ENCODE peak calls at places on chromosomes 13 and 19, in four cellular contexts. F is left ventricle myocardium inferior, A is lower leg skin, B is thyroid gland. E is an unnamed sample.

GRCh38 chr19:16899566-16900075 is 10.8 kb downstream of the F2RL3 start:
- DNase-seq in F (no peak), A (no peak), B (no peak), E (no peak)

GRCh38 chr19:33245948-33246728 is 20.5 kb upstream of the SLC7A10 start:
- DNase-seq in F (peak), A (no peak), B (no peak), E (no peak)

GRCh38 chr13:110913911-110914292 is 967 bp downstream of the ANKRD10 start:
- DNase-seq in F (no peak), A (no peak), B (no peak), E (peak)

GRCh38 chr13:50608357-50608756 is 235.1 kb downstream of the DLEU7 start:
- DNase-seq in F (no peak), A (no peak), B (no peak), E (no peak)

GRCh38 chr13:30766957-30767603 is 31.7 kb downstream of the ALOX5AP start:
- DNase-seq in F (no peak), A (no peak), B (no peak), E (no peak)

GRCh38 chr19:14059093-14059480 is 2.8 kb downstream of the PALM3 start:
- DNase-seq in F (no peak), A (no peak), B (no peak), E (no peak)

GRCh38 chr19:7597689-7598088 is 2.0 kb downstream of the CAMSAP3 start:
- DNase-seq in F (no peak), A (no peak), B (no peak), E (no peak)

GRCh38 chr19:1125601-1126533 is 22.1 kb downstream of the GPX4 start:
- DNase-seq in F (no peak), A (no peak), B (no peak), E (no peak)

GRCh38 chr19:16373539-16373938 is 48.9 kb downstream of the KLF2 start:
- DNase-seq in F (peak), A (no peak), B (no peak), E (no peak)

GRCh38 chr19:28468701-28469459 is 744.1 kb downstream of the UQCRFS1 start:
- DNase-seq in F (no peak), A (no peak), B (peak), E (no peak)

GRCh38 chr19:24064175-24064574 is 22.8 kb upstream of the ZNF254 start:
- DNase-seq in F (no peak), A (no peak), B (no peak), E (no peak)
- TF ChIP-seq CTCF in F (no peak), A (no peak), B (no peak), E (no peak)

GRCh38 chr13:33017410-33017929 is 1.2 kb downstream of the KL start:
- DNase-seq in F (peak), A (peak), B (no peak), E (peak)
- TF ChIP-seq CTCF in F (peak), A (no peak), B (no peak), E (peak)

GRCh38 chr19:2555422-2556220 is 79.7 kb downstream of the GADD45B start:
- DNase-seq in F (peak), A (no peak), B (peak), E (no peak)

GRCh38 chr19:2554856-2555255 is 78.9 kb downstream of the GADD45B start:
- DNase-seq in F (peak), A (no peak), B (no peak), E (no peak)

GRCh38 chr19:2558543-2558942 is 82.6 kb downstream of the GADD45B start:
- DNase-seq in F (no peak), A (no peak), B (no peak), E (no peak)

GRCh38 chr19:2557093-2557440 is 81.1 kb downstream of the GADD45B start:
- DNase-seq in F (peak), A (no peak), B (no peak), E (no peak)

GRCh38 chr19:2556221-2557092 is 80.5 kb downstream of the GADD45B start:
- DNase-seq in F (peak), A (no peak), B (no peak), E (no peak)
- TF ChIP-seq CTCF in F (no peak), A (no peak), B (no peak), E (no peak)

GRCh38 chr13:106083620-106084350 is 451.7 kb downstream of the EFNB2 start:
- DNase-seq in F (no peak), A (no peak), B (peak), E (no peak)
- TF ChIP-seq CTCF in F (peak), A (no peak), B (no peak), E (peak)

GRCh38 chr13:38590796-38591507 is 95.9 kb upstream of the FREM2 start:
- DNase-seq in F (no peak), A (no peak), B (peak), E (no peak)

DNA sequence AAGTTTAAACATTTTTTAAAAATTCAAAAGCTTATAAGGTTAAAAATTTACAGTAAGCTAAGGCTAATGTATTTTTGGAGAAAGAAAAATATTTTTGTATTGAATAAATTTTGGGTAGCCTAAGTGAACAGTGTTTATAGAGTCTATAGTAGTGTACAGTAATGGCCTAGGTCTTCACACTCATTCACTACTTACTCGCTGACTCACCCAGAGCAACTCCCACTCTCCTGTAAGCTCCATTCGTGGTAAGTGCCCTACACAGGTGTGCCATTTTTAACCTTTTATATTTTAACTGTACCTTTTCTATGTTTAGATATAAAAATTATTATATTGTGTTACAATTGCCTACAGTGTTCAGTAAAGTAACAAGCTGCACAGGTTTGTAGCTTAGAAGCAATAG is 96.6 kb upstream of the FREM2 start:
- DNase-seq in F (no peak), A (no peak), B (no peak), E (no peak)
- TF ChIP-seq CTCF in F (no peak), A (no peak), B (no peak), E (no peak)

GRCh38 chr13:108915634-108916497 is 286.5 kb downstream of the MYO16 start:
- DNase-seq in F (peak), A (peak), B (peak), E (peak)

GRCh38 chr13:108911807-108912206 is 282.4 kb downstream of the MYO16 start:
- DNase-seq in F (no peak), A (no peak), B (no peak), E (no peak)

GRCh38 chr13:108919036-108919907 is 289.9 kb downstream of the MYO16 start:
- DNase-seq in F (no peak), A (peak), B (no peak), E (no peak)

GRCh38 chr13:108917581-108917980 is 288.2 kb downstream of the MYO16 start:
- DNase-seq in F (no peak), A (no peak), B (no peak), E (no peak)

GRCh38 chr13:108915095-108915633 is 285.8 kb downstream of the MYO16 start:
- DNase-seq in F (no peak), A (no peak), B (no peak), E (no peak)
- TF ChIP-seq CTCF in F (peak), A (no peak), B (no peak), E (no peak)

GRCh38 chr19:58229255-58229639 is 533 bp downstream of the ZNF544 start:
- DNase-seq in F (no peak), A (no peak), B (peak), E (no peak)
- TF ChIP-seq CTCF in F (no peak), A (no peak), B (no peak), E (no peak)